ENCODE peak calls at places on chromosomes 12 and 14, in six cellular contexts. F is hippocampal formation; S is psoas muscle; A is CMK; C is effector CD4-positive, alpha-beta T cell; X is SK-N-DZ. G is an unnamed sample.

GRCh38 chr14:79708991-79709390 is 502.3 kb downstream of the DIO2 start:
- DNase-seq in C (no peak), A (no peak), S (no peak), F (no peak), X (no peak), G (no peak)

GRCh38 chr12:104063712-104064030 is 660 bp upstream of the HCFC2 start:
- DNase-seq in X (no peak), C (no peak), S (no peak), A (no peak), F (peak), G (no peak)

GRCh38 chr14:68558096-68558495 is 234.8 kb downstream of the ZFP36L1 start:
- DNase-seq in C (no peak), F (no peak), S (no peak), A (no peak), X (no peak), G (no peak)

GRCh38 chr14:89033756-89034155 is 209.3 kb downstream of the TTC8 start:
- DNase-seq in S (no peak), A (no peak), C (no peak), X (no peak), F (no peak), G (no peak)

GRCh38 chr14:50113381-50113811 is 3.0 kb downstream of the VCPKMT start:
- DNase-seq in S (no peak), F (no peak), C (no peak), A (no peak), X (no peak), G (no peak)

GRCh38 chr14:22123188-22123560 is 449.6 kb upstream of the OR4E1 start:
- DNase-seq in A (no peak), C (no peak), S (no peak), X (no peak), F (no peak), G (no peak)

GRCh38 chr14:34020014-34020413 is 69.1 kb upstream of the EGLN3 start:
- DNase-seq in C (no peak), X (no peak), A (no peak), S (no peak), F (no peak), G (no peak)

GRCh38 chr14:34496679-34497513 is 34.9 kb upstream of the SPTSSA start:
- DNase-seq in A (no peak), C (no peak), X (no peak), S (peak), F (peak), G (peak)

GRCh38 chr12:113359133-113359938 is 949 bp downstream of the PLBD2 start:
- DNase-seq in F (peak), C (peak), S (peak), X (peak), A (no peak), G (no peak)

GRCh38 chr14:28754209-28754985 is 12.2 kb upstream of the FOXG1 start:
- DNase-seq in A (no peak), F (peak), X (peak), C (no peak), S (no peak), G (no peak)

GRCh38 chr12:14741153-14741552 is 44.8 kb upstream of the GUCY2C start:
- DNase-seq in A (no peak), F (no peak), X (no peak), S (no peak), C (no peak), G (no peak)

GRCh38 chr14:77151245-77151644 is 9.7 kb upstream of the ZDHHC22 start:
- DNase-seq in S (no peak), C (no peak), F (peak), A (no peak), X (peak), G (no peak)

GRCh38 chr12:81863406-81863805 is 104.3 kb upstream of the PPFIA2 start:
- DNase-seq in C (no peak), S (no peak), X (no peak), F (no peak), A (no peak), G (no peak)

GRCh38 chr14:92500491-92500941 is 13.1 kb upstream of the RIN3 start:
- DNase-seq in S (no peak), F (no peak), A (no peak), X (no peak), C (no peak), G (no peak)

GRCh38 chr12:26699237-26699636 is 133.8 kb downstream of the ITPR2 start:
- DNase-seq in C (no peak), S (no peak), X (no peak), A (no peak), F (no peak), G (no peak)

GRCh38 chr12:118061876-118062791 is 1.2 kb upstream of the WSB2 start:
- DNase-seq in S (no peak), C (no peak), A (no peak), F (peak), X (peak), G (no peak)

GRCh38 chr12:39595923-39596322 is 23.7 kb downstream of the ABCD2 start:
- DNase-seq in X (no peak), C (no peak), S (no peak), A (no peak), F (no peak), G (no peak)

G was measured in thoracic aorta.